ENCODE peak calls at places on chromosomes 16 and 17, in five cellular contexts. One of them, this sample, is unnamed.

GRCh38 chr17:4500188-4500565 is 1.5 kb downstream of the SPNS2 start:
- DNase-seq in Calu3: no peak
- DNase-seq in stimulated activated CD8-positive, alpha-beta memory T cell treated with anti-CD3 and anti-CD28 coated beads, Interleukin-4, amount 100 ng/mL, for 1 hour: no peak
- DNase-seq in activated CD4-positive, alpha-beta T cell treated with anti-CD3 and anti-CD28 coated beads for 48 hours: no peak
- DNase-seq in EH: no peak
- DNase-seq in this sample: no peak

GRCh38 chr17:37064166-37064565 is 115.4 kb downstream of the AATF start:
- DNase-seq in activated CD4-positive, alpha-beta T cell treated with anti-CD3 and anti-CD28 coated beads for 48 hours: no peak
- DNase-seq in EH: no peak
- DNase-seq in stimulated activated CD8-positive, alpha-beta memory T cell treated with anti-CD3 and anti-CD28 coated beads, Interleukin-4, amount 100 ng/mL, for 1 hour: no peak
- DNase-seq in Calu3: no peak
- DNase-seq in this sample: no peak

GRCh38 chr16:73054131-73054496 is 6.2 kb upstream of the ZFHX3 start:
- DNase-seq in stimulated activated CD8-positive, alpha-beta memory T cell treated with anti-CD3 and anti-CD28 coated beads, Interleukin-4, amount 100 ng/mL, for 1 hour: no peak
- DNase-seq in Calu3: no peak
- DNase-seq in activated CD4-positive, alpha-beta T cell treated with anti-CD3 and anti-CD28 coated beads for 48 hours: no peak
- DNase-seq in EH: no peak
- DNase-seq in this sample: no peak

GRCh38 chr16:88380619-88381018 is 2.1 kb upstream of the ZNF469 start:
- DNase-seq in stimulated activated CD8-positive, alpha-beta memory T cell treated with anti-CD3 and anti-CD28 coated beads, Interleukin-4, amount 100 ng/mL, for 1 hour: no peak
- DNase-seq in Calu3: no peak
- DNase-seq in activated CD4-positive, alpha-beta T cell treated with anti-CD3 and anti-CD28 coated beads for 48 hours: no peak
- DNase-seq in EH: no peak
- DNase-seq in this sample: no peak

GRCh38 chr17:83202002-83203000 is 122.9 kb downstream of the METRNL start:
- DNase-seq in EH: peak
- DNase-seq in stimulated activated CD8-positive, alpha-beta memory T cell treated with anti-CD3 and anti-CD28 coated beads, Interleukin-4, amount 100 ng/mL, for 1 hour: no peak
- DNase-seq in activated CD4-positive, alpha-beta T cell treated with anti-CD3 and anti-CD28 coated beads for 48 hours: peak
- DNase-seq in Calu3: no peak
- DNase-seq in this sample: no peak

GRCh38 chr17:82489117-82489516 is 30.4 kb upstream of the FOXK2 start:
- DNase-seq in Calu3: no peak
- DNase-seq in activated CD4-positive, alpha-beta T cell treated with anti-CD3 and anti-CD28 coated beads for 48 hours: no peak
- DNase-seq in EH: peak
- DNase-seq in stimulated activated CD8-positive, alpha-beta memory T cell treated with anti-CD3 and anti-CD28 coated beads, Interleukin-4, amount 100 ng/mL, for 1 hour: no peak
- DNase-seq in this sample: no peak

GRCh38 chr16:78821335-78821734 is 721.9 kb downstream of the WWOX start:
- DNase-seq in EH: no peak
- DNase-seq in Calu3: no peak
- DNase-seq in stimulated activated CD8-positive, alpha-beta memory T cell treated with anti-CD3 and anti-CD28 coated beads, Interleukin-4, amount 100 ng/mL, for 1 hour: no peak
- DNase-seq in activated CD4-positive, alpha-beta T cell treated with anti-CD3 and anti-CD28 coated beads for 48 hours: no peak
- DNase-seq in this sample: no peak

GRCh38 chr16:14301150-14302030 is 230.3 kb downstream of the MRTFB start:
- DNase-seq in stimulated activated CD8-positive, alpha-beta memory T cell treated with anti-CD3 and anti-CD28 coated beads, Interleukin-4, amount 100 ng/mL, for 1 hour: no peak
- DNase-seq in Calu3: peak
- DNase-seq in EH: peak
- DNase-seq in activated CD4-positive, alpha-beta T cell treated with anti-CD3 and anti-CD28 coated beads for 48 hours: no peak
- DNase-seq in this sample: no peak